ENCODE peak calls at places on chromosomes 12 and 14, in seven cellular contexts. T is CD8-positive, alpha-beta T cell; I is transverse colon; S is tibial artery; G is dorsolateral prefrontal cortex; F is astrocyte; J is uterus. C is an unnamed sample.

GRCh38 chr14:54516709-54517108 is 7.0 kb downstream of the CGRRF1 start:
- DNase-seq in T (no peak), I (no peak), S (no peak), G (no peak), F (no peak), J (no peak), C (no peak)

GRCh38 chr14:82501554-82501953 is 967.9 kb upstream of the SEL1L start:
- DNase-seq in T (no peak), I (no peak), S (no peak), G (no peak), F (no peak), J (no peak), C (no peak)

GRCh38 chr12:54418441-54419087 is 502 bp downstream of the ITGA5 start:
- DNase-seq in T (no peak), I (no peak), S (no peak), G (no peak), F (no peak), J (no peak), C (no peak)

GRCh38 chr12:12349711-12350665 is at the start of gene MANSC1:
- DNase-seq in T (no peak), I (peak; percentile 83), S (peak; percentile 81), G (peak; percentile 83), F (no peak), J (peak; percentile 61), C (peak; percentile 70)

GRCh38 chr12:75390156-75390898 is 562 bp upstream of the GLIPR1L2 start:
- DNase-seq in T (no peak), I (no peak), S (no peak), G (no peak), F (no peak), J (no peak), C (no peak)

GRCh38 chr12:95326450-95326849 is 108.8 kb downstream of the VEZT start:
- DNase-seq in T (no peak), I (no peak), S (no peak), G (no peak), F (peak; percentile 73), J (no peak), C (no peak)

GRCh38 chr12:82300611-82301010 is 57.6 kb downstream of the CCDC59 start:
- DNase-seq in T (no peak), I (no peak), S (no peak), G (no peak), F (peak; percentile 14), J (no peak), C (no peak)

GRCh38 chr12:27779416-27779815 is 617 bp upstream of the KLHL42 start:
- DNase-seq in T (no peak), I (peak; percentile 14), S (peak; percentile 69), G (peak; percentile 64), F (no peak), J (peak; percentile 28), C (no peak)

GRCh38 chr14:96038558-96038919 is 623 bp upstream of the C14orf132 start:
- DNase-seq in T (no peak), I (no peak), S (no peak), G (no peak), F (no peak), J (no peak), C (no peak)

GRCh38 chr14:61695695-61696527 is 598 bp downstream of the HIF1A start:
- DNase-seq in T (peak; percentile 2), I (peak; percentile 58), S (peak; percentile 83), G (peak; percentile 70), F (peak; percentile 40), J (peak; percentile 40), C (peak; percentile 61)

GRCh38 chr12:8870591-8870990 is 43.7 kb upstream of the PHC1 start:
- DNase-seq in T (no peak), I (no peak), S (no peak), G (no peak), F (no peak), J (no peak), C (no peak)

GRCh38 chr12:92038476-92038875 is 107.2 kb downstream of the BTG1 start:
- DNase-seq in T (no peak), I (no peak), S (no peak), G (no peak), F (no peak), J (no peak), C (no peak)

GRCh38 chr12:19140381-19141236 is 11.1 kb downstream of the PLEKHA5 start:
- DNase-seq in T (no peak), I (no peak), S (no peak), G (no peak), F (peak; percentile 14), J (no peak), C (no peak)

GRCh38 chr12:92719674-92720073 is 16.9 kb downstream of the PLEKHG7 start:
- DNase-seq in T (no peak), I (no peak), S (no peak), G (no peak), F (peak; percentile 53), J (no peak), C (no peak)

GRCh38 chr12:79927772-79928474 is 7.0 kb downstream of the PPP1R12A start:
- DNase-seq in T (peak; percentile 18), I (no peak), S (no peak), G (no peak), F (peak; percentile 57), J (no peak), C (no peak)

GRCh38 chr14:96038920-96039632 is at the start of gene C14orf132:
- DNase-seq in T (no peak), I (peak; percentile 67), S (peak; percentile 88), G (peak; percentile 86), F (peak; percentile 24), J (peak; percentile 78), C (peak; percentile 78)

GRCh38 chr12:107667464-107667863 is 18.1 kb upstream of the PWP1 start:
- DNase-seq in T (no peak), I (no peak), S (no peak), G (no peak), F (no peak), J (no peak), C (no peak)
- H3K4me3 ChIP-seq in T (no peak overlapping the region), I (no peak overlapping the region), S (no peak overlapping the region), G (no peak overlapping the region), F (no peak overlapping the region), J (no peak overlapping the region), C (no peak overlapping the region)

GRCh38 chr14:22842211-22843122 is 6.1 kb downstream of the MMP14 start:
- DNase-seq in T (no peak), I (no peak), S (peak; percentile 63), G (no peak), F (no peak), J (no peak), C (no peak)

GRCh38 chr14:22841769-22842168 is 5.4 kb downstream of the MMP14 start:
- DNase-seq in T (no peak), I (no peak), S (peak; percentile 44), G (no peak), F (no peak), J (no peak), C (no peak)

GRCh38 chr14:22844221-22845102 is 8.1 kb downstream of the MMP14 start:
- DNase-seq in T (no peak), I (no peak), S (peak; percentile 60), G (no peak), F (no peak), J (no peak), C (no peak)

GRCh38 chr14:22845103-22845394 is 8.7 kb downstream of the MMP14 start:
- DNase-seq in T (no peak), I (no peak), S (no peak), G (no peak), F (no peak), J (no peak), C (no peak)

DNA sequence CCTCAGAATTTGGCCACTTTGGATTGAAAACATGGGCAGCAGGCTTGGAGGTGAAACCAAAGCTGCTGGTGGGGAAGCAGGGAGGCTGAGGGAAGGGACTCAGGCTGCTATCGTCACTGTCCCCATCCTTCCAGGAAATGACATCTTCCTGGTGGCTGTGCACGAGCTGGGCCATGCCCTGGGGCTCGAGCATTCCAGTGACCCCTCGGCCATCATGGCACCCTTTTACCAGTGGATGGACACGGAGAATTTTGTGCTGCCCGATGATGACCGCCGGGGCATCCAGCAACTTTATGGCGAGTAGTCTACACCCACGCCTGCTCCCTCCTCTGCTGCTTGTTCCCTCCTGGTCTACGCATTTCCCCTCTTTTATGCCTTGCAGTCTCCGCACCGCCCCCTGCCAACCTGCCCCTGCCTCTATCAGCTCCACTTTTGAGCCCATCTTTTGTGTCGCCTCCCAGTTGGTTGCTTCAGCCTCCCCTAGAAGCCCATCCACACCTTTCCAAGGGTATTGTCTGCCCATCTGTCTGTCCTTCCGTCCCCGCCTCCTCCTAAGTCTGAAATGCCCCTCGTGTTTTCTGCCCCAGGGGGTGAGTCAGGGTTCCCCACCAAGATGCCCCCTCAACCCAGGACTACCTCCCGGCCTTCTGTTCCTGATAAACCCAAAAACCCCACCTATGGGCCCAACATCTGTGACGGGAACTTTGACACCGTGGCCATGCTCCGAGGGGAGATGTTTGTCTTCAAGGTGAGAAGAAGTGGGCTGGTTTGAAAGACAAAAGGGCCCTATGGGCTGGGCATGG is 6.9 kb downstream of the MMP14 start:
- DNase-seq in T (no peak), I (no peak), S (peak; percentile 59), G (no peak), F (no peak), J (no peak), C (no peak)
- H3K27ac ChIP-seq in T (no peak overlapping the region), I (peak overlapping the region; percentile 1), S (peak overlapping the region; percentile 97), G (no peak overlapping the region), F (no peak overlapping the region), J (peak overlapping the region; percentile 100), C (no peak overlapping the region)

GRCh38 chr12:57129311-57130288 is 1.3 kb downstream of the LRP1 start:
- DNase-seq in T (no peak), I (peak; percentile 38), S (no peak), G (peak; percentile 41), F (no peak), J (peak; percentile 79), C (no peak)
- H3K4me3 ChIP-seq in T (no peak overlapping the region), I (peak overlapping the region; percentile 66), S (peak overlapping the region; percentile 94), G (peak overlapping the region; percentile 90), F (peak overlapping the region; percentile 83), J (peak overlapping the region; percentile 99), C (peak overlapping the region; percentile 54)

DNA sequence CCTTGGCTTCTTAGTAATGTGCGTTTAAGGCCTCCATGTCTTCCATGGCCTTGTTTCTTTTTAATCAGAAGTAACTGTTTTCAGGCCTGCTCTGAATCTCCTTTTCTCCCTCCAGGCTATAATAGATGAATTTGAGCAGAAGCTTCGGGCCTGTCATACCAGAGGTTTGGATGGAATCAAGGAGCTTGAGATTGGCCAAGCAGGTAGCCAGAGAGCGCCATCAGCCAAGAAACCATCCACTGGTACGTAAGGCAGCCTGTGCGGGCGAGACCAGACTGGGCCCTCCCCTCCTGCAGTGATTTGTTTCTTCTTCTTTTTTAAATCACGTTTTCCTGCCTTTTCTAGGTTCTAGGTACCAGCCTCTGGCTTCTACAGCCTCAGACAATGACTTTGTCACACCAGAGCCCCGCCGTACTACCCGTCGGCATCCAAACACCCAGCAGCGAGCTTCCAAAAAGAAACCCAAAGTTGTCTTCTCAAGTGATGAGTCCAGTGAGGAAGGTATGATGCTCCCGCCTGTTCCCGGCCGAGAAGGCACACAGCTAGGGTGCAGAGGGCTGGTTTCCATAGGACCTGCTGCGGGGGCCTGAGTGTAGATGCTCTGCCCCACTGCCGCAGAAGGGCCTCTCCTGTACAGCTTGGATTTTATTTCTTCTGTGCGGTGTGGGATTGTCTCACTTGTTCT is 3.6 kb upstream of the GAPDH start:
- DNase-seq in T (no peak), I (no peak), S (no peak), G (no peak), F (no peak), J (no peak), C (no peak)
- H3K27ac ChIP-seq in T (no peak overlapping the region), I (no peak overlapping the region), S (no peak overlapping the region), G (peak overlapping the region; percentile 99), F (no peak overlapping the region), J (no peak overlapping the region), C (no peak overlapping the region)

C was measured in lung.